ENCODE peak calls at places on chromosomes 7 and 10, in ten cellular contexts. One of them, this sample, is unnamed.

GRCh38 chr10:112202561-112203241 is 19.1 kb upstream of the GPAM start:
- DNase-seq in lower leg skin: no peak
- DNase-seq in A549: no peak
- DNase-seq in stomach: no peak
- DNase-seq in H54: peak; percentile 47
- DNase-seq in body of pancreas: no peak
- DNase-seq in heart left ventricle: no peak
- DNase-seq in adrenal gland: no peak
- DNase-seq in gastrocnemius medialis: no peak
- DNase-seq in IMR-90: peak; percentile 70
- DNase-seq in this sample: no peak

GRCh38 chr10:75592014-75592842 is 160.8 kb downstream of the LRMDA start:
- DNase-seq in lower leg skin: no peak
- DNase-seq in A549: no peak
- DNase-seq in stomach: no peak
- DNase-seq in H54: no peak
- DNase-seq in body of pancreas: no peak
- DNase-seq in heart left ventricle: no peak
- DNase-seq in adrenal gland: no peak
- DNase-seq in gastrocnemius medialis: no peak
- DNase-seq in IMR-90: no peak
- DNase-seq in this sample: no peak

GRCh38 chr7:55128693-55129394 is 110.0 kb downstream of the EGFR start:
- DNase-seq in lower leg skin: no peak
- DNase-seq in A549: no peak
- DNase-seq in stomach: no peak
- DNase-seq in H54: no peak
- DNase-seq in body of pancreas: no peak
- DNase-seq in heart left ventricle: peak; percentile 75
- DNase-seq in adrenal gland: peak; percentile 17
- DNase-seq in gastrocnemius medialis: peak; percentile 53
- DNase-seq in IMR-90: peak; percentile 63
- DNase-seq in this sample: no peak

GRCh38 chr7:5708271-5708670 is 73.2 kb downstream of the RNF216 start:
- DNase-seq in lower leg skin: no peak
- DNase-seq in A549: no peak
- DNase-seq in stomach: no peak
- DNase-seq in H54: no peak
- DNase-seq in body of pancreas: no peak
- DNase-seq in heart left ventricle: no peak
- DNase-seq in adrenal gland: no peak
- DNase-seq in gastrocnemius medialis: no peak
- DNase-seq in IMR-90: no peak
- DNase-seq in this sample: no peak

GRCh38 chr7:141071260-141071854 is 2.5 kb upstream of the TMEM178B start:
- DNase-seq in lower leg skin: no peak
- DNase-seq in A549: peak; percentile 34
- DNase-seq in stomach: no peak
- DNase-seq in H54: peak; percentile 48
- DNase-seq in body of pancreas: peak; percentile 47
- DNase-seq in heart left ventricle: peak; percentile 39
- DNase-seq in adrenal gland: peak; percentile 61
- DNase-seq in gastrocnemius medialis: peak; percentile 25
- DNase-seq in IMR-90: no peak
- DNase-seq in this sample: peak; percentile 22

GRCh38 chr7:107951896-107952295 is 51.1 kb downstream of the LAMB1 start:
- DNase-seq in lower leg skin: no peak
- DNase-seq in A549: no peak
- DNase-seq in stomach: no peak
- DNase-seq in H54: no peak
- DNase-seq in body of pancreas: peak; percentile 31
- DNase-seq in heart left ventricle: no peak
- DNase-seq in adrenal gland: peak; percentile 39
- DNase-seq in gastrocnemius medialis: no peak
- DNase-seq in IMR-90: no peak
- DNase-seq in this sample: no peak

GRCh38 chr7:2641406-2642393 is 9.9 kb downstream of the TTYH3 start:
- DNase-seq in lower leg skin: peak; percentile 78
- DNase-seq in A549: no peak
- DNase-seq in stomach: peak; percentile 94
- DNase-seq in H54: peak; percentile 91
- DNase-seq in body of pancreas: peak; percentile 78
- DNase-seq in heart left ventricle: peak; percentile 94
- DNase-seq in adrenal gland: peak; percentile 99
- DNase-seq in gastrocnemius medialis: peak; percentile 93
- DNase-seq in IMR-90: peak; percentile 97
- DNase-seq in this sample: no peak

GRCh38 chr7:151058766-151059361 is 525 bp upstream of the SLC4A2 start:
- DNase-seq in lower leg skin: no peak
- DNase-seq in A549: peak; percentile 33
- DNase-seq in stomach: no peak
- DNase-seq in H54: no peak
- DNase-seq in body of pancreas: no peak
- DNase-seq in heart left ventricle: no peak
- DNase-seq in adrenal gland: no peak
- DNase-seq in gastrocnemius medialis: no peak
- DNase-seq in IMR-90: no peak
- DNase-seq in this sample: peak; percentile 65

GRCh38 chr7:50618281-50618680 is 53.1 kb upstream of the DDC start:
- DNase-seq in lower leg skin: no peak
- DNase-seq in A549: no peak
- DNase-seq in stomach: no peak
- DNase-seq in H54: no peak
- DNase-seq in body of pancreas: no peak
- DNase-seq in heart left ventricle: no peak
- DNase-seq in adrenal gland: no peak
- DNase-seq in gastrocnemius medialis: no peak
- DNase-seq in IMR-90: no peak
- DNase-seq in this sample: no peak

GRCh38 chr10:74361678-74362077 is 210.7 kb downstream of the ADK start:
- DNase-seq in lower leg skin: no peak
- DNase-seq in A549: no peak
- DNase-seq in stomach: no peak
- DNase-seq in H54: no peak
- DNase-seq in body of pancreas: no peak
- DNase-seq in heart left ventricle: no peak
- DNase-seq in adrenal gland: no peak
- DNase-seq in gastrocnemius medialis: no peak
- DNase-seq in IMR-90: no peak
- DNase-seq in this sample: no peak

GRCh38 chr10:102627446-102628293 is 16.6 kb upstream of the TRIM8 start:
- DNase-seq in lower leg skin: no peak
- DNase-seq in A549: peak; percentile 37
- DNase-seq in stomach: no peak
- DNase-seq in H54: no peak
- DNase-seq in body of pancreas: peak; percentile 51
- DNase-seq in heart left ventricle: peak; percentile 60
- DNase-seq in adrenal gland: no peak
- DNase-seq in gastrocnemius medialis: peak; percentile 34
- DNase-seq in IMR-90: peak; percentile 78
- DNase-seq in this sample: no peak

GRCh38 chr10:71203716-71204115 is 8.7 kb upstream of the UNC5B start:
- DNase-seq in lower leg skin: no peak
- DNase-seq in A549: no peak
- DNase-seq in stomach: no peak
- DNase-seq in H54: no peak
- DNase-seq in body of pancreas: no peak
- DNase-seq in heart left ventricle: no peak
- DNase-seq in adrenal gland: no peak
- DNase-seq in gastrocnemius medialis: no peak
- DNase-seq in IMR-90: no peak
- DNase-seq in this sample: no peak

GRCh38 chr7:2508327-2509231 is 11.0 kb upstream of the LFNG start:
- DNase-seq in lower leg skin: no peak
- DNase-seq in A549: no peak
- DNase-seq in stomach: no peak
- DNase-seq in H54: no peak
- DNase-seq in body of pancreas: no peak
- DNase-seq in heart left ventricle: peak; percentile 82
- DNase-seq in adrenal gland: peak; percentile 54
- DNase-seq in gastrocnemius medialis: peak; percentile 66
- DNase-seq in IMR-90: peak; percentile 32
- DNase-seq in this sample: no peak

GRCh38 chr7:5695037-5695708 is 86.3 kb downstream of the RNF216 start:
- DNase-seq in lower leg skin: no peak
- DNase-seq in A549: no peak
- DNase-seq in stomach: no peak
- DNase-seq in H54: no peak
- DNase-seq in body of pancreas: no peak
- DNase-seq in heart left ventricle: peak; percentile 59
- DNase-seq in adrenal gland: no peak
- DNase-seq in gastrocnemius medialis: no peak
- DNase-seq in IMR-90: peak; percentile 89
- DNase-seq in this sample: no peak

GRCh38 chr7:8109196-8110022 is 140.8 kb downstream of the GLCCI1 start:
- DNase-seq in lower leg skin: no peak
- DNase-seq in A549: no peak
- DNase-seq in stomach: no peak
- DNase-seq in H54: peak; percentile 55
- DNase-seq in body of pancreas: no peak
- DNase-seq in heart left ventricle: no peak
- DNase-seq in adrenal gland: no peak
- DNase-seq in gastrocnemius medialis: no peak
- DNase-seq in IMR-90: peak; percentile 52
- DNase-seq in this sample: no peak

GRCh38 chr10:1638889-1639418 is 98.4 kb downstream of the ADARB2 start:
- DNase-seq in lower leg skin: no peak
- DNase-seq in A549: no peak
- DNase-seq in stomach: peak; percentile 34
- DNase-seq in H54: no peak
- DNase-seq in body of pancreas: no peak
- DNase-seq in heart left ventricle: no peak
- DNase-seq in adrenal gland: no peak
- DNase-seq in gastrocnemius medialis: no peak
- DNase-seq in IMR-90: no peak
- DNase-seq in this sample: no peak

GRCh38 chr10:58696736-58697135 is 184.1 kb downstream of the BICC1 start:
- DNase-seq in lower leg skin: no peak
- DNase-seq in A549: no peak
- DNase-seq in stomach: no peak
- DNase-seq in H54: no peak
- DNase-seq in body of pancreas: no peak
- DNase-seq in heart left ventricle: no peak
- DNase-seq in adrenal gland: no peak
- DNase-seq in gastrocnemius medialis: no peak
- DNase-seq in IMR-90: peak; percentile 20
- DNase-seq in this sample: no peak

GRCh38 chr10:15183689-15184481 is 15.4 kb upstream of the NMT2 start:
- DNase-seq in lower leg skin: no peak
- DNase-seq in A549: no peak
- DNase-seq in stomach: no peak
- DNase-seq in H54: no peak
- DNase-seq in body of pancreas: no peak
- DNase-seq in heart left ventricle: no peak
- DNase-seq in adrenal gland: no peak
- DNase-seq in gastrocnemius medialis: no peak
- DNase-seq in IMR-90: no peak
- DNase-seq in this sample: no peak

GRCh38 chr7:54565432-54565831 is 23.3 kb downstream of the VSTM2A start:
- DNase-seq in lower leg skin: no peak
- DNase-seq in A549: no peak
- DNase-seq in stomach: no peak
- DNase-seq in H54: no peak
- DNase-seq in body of pancreas: no peak
- DNase-seq in heart left ventricle: no peak
- DNase-seq in adrenal gland: no peak
- DNase-seq in gastrocnemius medialis: no peak
- DNase-seq in IMR-90: no peak
- DNase-seq in this sample: no peak

DNA sequence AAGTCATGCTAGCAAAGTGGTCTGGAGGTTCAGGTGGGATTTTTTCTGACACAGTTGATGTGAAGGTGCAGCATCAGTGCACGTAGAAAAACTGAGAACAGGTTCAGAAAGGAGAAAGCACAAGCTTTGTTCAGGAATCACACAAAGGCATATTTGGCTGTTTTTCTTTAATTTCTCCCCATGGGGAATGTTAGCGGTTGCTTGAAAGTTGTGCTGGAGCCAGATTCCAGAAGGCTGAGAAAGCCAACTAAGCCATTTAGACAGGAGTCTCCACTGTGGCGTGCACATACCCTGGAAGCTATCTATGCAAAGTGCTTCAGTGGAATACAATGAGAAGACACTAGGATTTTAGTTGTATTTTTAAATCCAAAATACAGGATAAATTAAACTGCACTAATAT is 201.4 kb downstream of the PCLO start:
- DNase-seq in lower leg skin: no peak
- DNase-seq in A549: no peak
- DNase-seq in stomach: no peak
- DNase-seq in H54: no peak
- DNase-seq in body of pancreas: no peak
- DNase-seq in heart left ventricle: no peak
- DNase-seq in adrenal gland: no peak
- DNase-seq in gastrocnemius medialis: no peak
- DNase-seq in IMR-90: no peak
- DNase-seq in this sample: no peak
- TF ChIP-seq POLR2A in lower leg skin: no peak
- TF ChIP-seq POLR2A in A549: no peak
- TF ChIP-seq POLR2A in stomach: no peak
- TF ChIP-seq POLR2A in H54: no peak
- TF ChIP-seq POLR2A in body of pancreas: no peak
- TF ChIP-seq POLR2A in heart left ventricle: no peak
- TF ChIP-seq POLR2A in adrenal gland: no peak
- TF ChIP-seq POLR2A in gastrocnemius medialis: no peak
- TF ChIP-seq POLR2A in IMR-90: no peak
- TF ChIP-seq POLR2A in this sample: no peak

GRCh38 chr7:727104-727805 is at the start of gene PRKAR1B:
- DNase-seq in lower leg skin: no peak
- DNase-seq in A549: peak; percentile 32
- DNase-seq in stomach: no peak
- DNase-seq in H54: peak; percentile 93
- DNase-seq in body of pancreas: peak; percentile 33
- DNase-seq in heart left ventricle: no peak
- DNase-seq in adrenal gland: peak; percentile 18
- DNase-seq in gastrocnemius medialis: no peak
- DNase-seq in IMR-90: no peak
- DNase-seq in this sample: peak; percentile 57
- TF ChIP-seq POLR2A in lower leg skin: no peak
- TF ChIP-seq POLR2A in A549: peak; percentile 49
- TF ChIP-seq POLR2A in stomach: no peak
- TF ChIP-seq POLR2A in H54: peak; percentile 77
- TF ChIP-seq POLR2A in body of pancreas: no peak
- TF ChIP-seq POLR2A in heart left ventricle: no peak
- TF ChIP-seq POLR2A in adrenal gland: no peak
- TF ChIP-seq POLR2A in gastrocnemius medialis: no peak
- TF ChIP-seq POLR2A in IMR-90: no peak
- TF ChIP-seq POLR2A in this sample: no peak

GRCh38 chr7:143356414-143357050 is 6.0 kb downstream of the FAM131B start:
- DNase-seq in lower leg skin: no peak
- DNase-seq in A549: no peak
- DNase-seq in stomach: no peak
- DNase-seq in H54: no peak
- DNase-seq in body of pancreas: no peak
- DNase-seq in heart left ventricle: no peak
- DNase-seq in adrenal gland: no peak
- DNase-seq in gastrocnemius medialis: no peak
- DNase-seq in IMR-90: no peak
- DNase-seq in this sample: no peak
- TF ChIP-seq POLR2A in lower leg skin: no peak
- TF ChIP-seq POLR2A in A549: no peak
- TF ChIP-seq POLR2A in stomach: no peak
- TF ChIP-seq POLR2A in H54: no peak
- TF ChIP-seq POLR2A in body of pancreas: no peak
- TF ChIP-seq POLR2A in heart left ventricle: no peak
- TF ChIP-seq POLR2A in adrenal gland: no peak
- TF ChIP-seq POLR2A in gastrocnemius medialis: no peak
- TF ChIP-seq POLR2A in IMR-90: no peak
- TF ChIP-seq POLR2A in this sample: no peak

GRCh38 chr7:100366411-100367250 is 6.7 kb upstream of the PILRA start:
- DNase-seq in lower leg skin: no peak
- DNase-seq in A549: no peak
- DNase-seq in stomach: no peak
- DNase-seq in H54: no peak
- DNase-seq in body of pancreas: no peak
- DNase-seq in heart left ventricle: no peak
- DNase-seq in adrenal gland: no peak
- DNase-seq in gastrocnemius medialis: no peak
- DNase-seq in IMR-90: no peak
- DNase-seq in this sample: no peak
- TF ChIP-seq POLR2A in lower leg skin: no peak
- TF ChIP-seq POLR2A in A549: no peak
- TF ChIP-seq POLR2A in stomach: no peak
- TF ChIP-seq POLR2A in H54: no peak
- TF ChIP-seq POLR2A in body of pancreas: no peak
- TF ChIP-seq POLR2A in heart left ventricle: no peak
- TF ChIP-seq POLR2A in adrenal gland: no peak
- TF ChIP-seq POLR2A in gastrocnemius medialis: no peak
- TF ChIP-seq POLR2A in IMR-90: no peak
- TF ChIP-seq POLR2A in this sample: peak; percentile 30